ENCODE peak calls at places on chromosomes 7 and 10, in seven cellular contexts. I, R, A, G, E, J and P are unnamed samples.

GRCh38 chr7:27952393-27953290 is 212.7 kb downstream of the TAX1BP1 start:
- DNase-seq in R (peak), E (no peak), G (no peak), A (no peak), J (no peak), I (no peak), P (no peak)

GRCh38 chr10:85641479-85641967 is 725.1 kb downstream of the GRID1 start:
- DNase-seq in I (no peak), R (no peak), G (no peak), A (no peak), E (no peak), J (no peak), P (no peak)

GRCh38 chr10:116947838-116948529 is 57.0 kb downstream of the SHTN1 start:
- DNase-seq in J (no peak), A (no peak), G (peak), I (no peak), E (no peak), R (no peak), P (no peak)

GRCh38 chr7:152341039-152341913 is 94.5 kb downstream of the KMT2C start:
- DNase-seq in E (no peak), A (no peak), J (no peak), R (peak), I (peak), G (peak), P (no peak)

GRCh38 chr10:43402880-43403452 is 6.0 kb downstream of the HNRNPF start:
- DNase-seq in I (no peak), J (no peak), E (no peak), R (no peak), G (no peak), A (no peak), P (no peak)

GRCh38 chr10:125005312-125006187 is 63.6 kb downstream of the ZRANB1 start:
- DNase-seq in J (no peak), R (no peak), I (no peak), A (no peak), E (no peak), G (no peak), P (no peak)

GRCh38 chr10:30431435-30431911 is 2.5 kb upstream of the MAP3K8 start:
- DNase-seq in R (no peak), J (no peak), A (no peak), I (no peak), G (no peak), E (no peak), P (no peak)

GRCh38 chr10:17348111-17349008 is 106.0 kb downstream of the ST8SIA6 start:
- DNase-seq in I (no peak), A (no peak), E (no peak), R (peak), J (no peak), G (no peak), P (no peak)

GRCh38 chr10:116654816-116655215 is 34.1 kb downstream of the PNLIPRP2 start:
- DNase-seq in A (no peak), R (no peak), E (no peak), G (peak), J (no peak), I (no peak), P (no peak)

GRCh38 chr10:21083861-21084260 is 186.8 kb upstream of the NEBL start:
- DNase-seq in I (no peak), G (no peak), J (no peak), A (no peak), R (no peak), E (no peak), P (no peak)

GRCh38 chr10:128506423-128506822 is 380.2 kb upstream of the MKI67 start:
- DNase-seq in R (no peak), G (no peak), I (no peak), A (no peak), J (no peak), E (no peak), P (no peak)

GRCh38 chr7:55498770-55499169 is 73.5 kb downstream of the VOPP1 start:
- DNase-seq in J (no peak), A (no peak), G (no peak), I (no peak), E (no peak), R (no peak), P (no peak)